ENCODE peak calls at places on chromosome 4, in seven cellular contexts. One of them, this sample, is unnamed. For H3K27me3, the result is how much of the 10 kb centered on the place peaks cover.

GRCh38 chr4:34932591-34932990 is 1311.7 kb downstream of the ARAP2 start:
- DNase-seq in cardiac muscle cell: no peak
- DNase-seq in uterus: no peak
- DNase-seq in aorta: no peak
- DNase-seq in brain microvascular endothelial cell: no peak
- DNase-seq in HCT116: no peak
- DNase-seq in GM23338: no peak
- DNase-seq in this sample: no peak

GRCh38 chr4:63541828-63542227 is 867.4 kb downstream of the TECRL start:
- DNase-seq in uterus: no peak
- DNase-seq in HCT116: no peak
- DNase-seq in aorta: no peak
- DNase-seq in cardiac muscle cell: no peak
- DNase-seq in GM23338: no peak
- DNase-seq in brain microvascular endothelial cell: no peak
- DNase-seq in this sample: no peak

GRCh38 chr4:144363890-144364289 is 223.4 kb upstream of the GYPA start:
- DNase-seq in HCT116: no peak
- DNase-seq in cardiac muscle cell: no peak
- DNase-seq in GM23338: no peak
- DNase-seq in brain microvascular endothelial cell: no peak
- DNase-seq in uterus: no peak
- DNase-seq in aorta: no peak
- DNase-seq in this sample: no peak

GRCh38 chr4:152808670-152809069 is 28.9 kb downstream of the ARFIP1 start:
- DNase-seq in brain microvascular endothelial cell: no peak
- DNase-seq in aorta: no peak
- DNase-seq in uterus: no peak
- DNase-seq in HCT116: no peak
- DNase-seq in cardiac muscle cell: no peak
- DNase-seq in GM23338: peak
- DNase-seq in this sample: no peak

GRCh38 chr4:150782921-150783320 is 201.0 kb downstream of the MAB21L2 start:
- DNase-seq in HCT116: no peak
- DNase-seq in aorta: no peak
- DNase-seq in cardiac muscle cell: no peak
- DNase-seq in uterus: no peak
- DNase-seq in brain microvascular endothelial cell: no peak
- DNase-seq in GM23338: no peak
- DNase-seq in this sample: no peak

GRCh38 chr4:23135792-23136645 is 443.3 kb downstream of the GBA3 start:
- DNase-seq in cardiac muscle cell: peak
- DNase-seq in uterus: no peak
- DNase-seq in brain microvascular endothelial cell: peak
- DNase-seq in GM23338: peak
- DNase-seq in HCT116: peak
- DNase-seq in aorta: no peak
- DNase-seq in this sample: peak

GRCh38 chr4:150381671-150382427 is 200.1 kb upstream of the MAB21L2 start:
- DNase-seq in GM23338: peak
- DNase-seq in brain microvascular endothelial cell: peak
- DNase-seq in cardiac muscle cell: no peak
- DNase-seq in uterus: no peak
- DNase-seq in HCT116: no peak
- DNase-seq in aorta: no peak
- DNase-seq in this sample: no peak

GRCh38 chr4:113901994-113902787 is 77.3 kb downstream of the ARSJ start:
- DNase-seq in GM23338: no peak
- DNase-seq in uterus: no peak
- DNase-seq in cardiac muscle cell: no peak
- DNase-seq in HCT116: no peak
- DNase-seq in brain microvascular endothelial cell: no peak
- DNase-seq in aorta: no peak
- DNase-seq in this sample: no peak

GRCh38 chr4:165345663-165346417 is 18.4 kb downstream of the MSMO1 start:
- DNase-seq in aorta: no peak
- DNase-seq in GM23338: peak
- DNase-seq in brain microvascular endothelial cell: no peak
- DNase-seq in cardiac muscle cell: no peak
- DNase-seq in uterus: no peak
- DNase-seq in HCT116: no peak
- DNase-seq in this sample: no peak

GRCh38 chr4:39978904-39979303 is 1.2 kb upstream of the PDS5A start:
- DNase-seq in brain microvascular endothelial cell: no peak
- DNase-seq in uterus: no peak
- DNase-seq in aorta: no peak
- DNase-seq in cardiac muscle cell: no peak
- DNase-seq in HCT116: no peak
- DNase-seq in GM23338: no peak
- DNase-seq in this sample: no peak

GRCh38 chr4:177436456-177436855 is 5.8 kb downstream of the AGA start:
- DNase-seq in uterus: no peak
- DNase-seq in GM23338: no peak
- DNase-seq in brain microvascular endothelial cell: no peak
- DNase-seq in cardiac muscle cell: no peak
- DNase-seq in HCT116: no peak
- DNase-seq in aorta: no peak
- DNase-seq in this sample: no peak

GRCh38 chr4:165383757-165384156 is 4.9 kb downstream of the CPE start:
- DNase-seq in HCT116: no peak
- DNase-seq in uterus: no peak
- DNase-seq in aorta: no peak
- DNase-seq in GM23338: no peak
- DNase-seq in brain microvascular endothelial cell: no peak
- DNase-seq in cardiac muscle cell: no peak
- DNase-seq in this sample: no peak

GRCh38 chr4:87150498-87151261 is 69.7 kb downstream of the KLHL8 start:
- DNase-seq in brain microvascular endothelial cell: peak
- DNase-seq in GM23338: peak
- DNase-seq in cardiac muscle cell: peak
- DNase-seq in HCT116: peak
- DNase-seq in aorta: no peak
- DNase-seq in uterus: peak
- DNase-seq in this sample: peak

GRCh38 chr4:962231-963208 is 10.8 kb downstream of the DGKQ start:
- DNase-seq in HCT116: no peak
- DNase-seq in brain microvascular endothelial cell: no peak
- DNase-seq in GM23338: no peak
- DNase-seq in cardiac muscle cell: no peak
- DNase-seq in aorta: peak
- DNase-seq in uterus: no peak
- DNase-seq in this sample: peak

GRCh38 chr4:177482367-177482766 is 40.1 kb upstream of the AGA start:
- DNase-seq in brain microvascular endothelial cell: no peak
- DNase-seq in aorta: no peak
- DNase-seq in uterus: no peak
- DNase-seq in GM23338: no peak
- DNase-seq in HCT116: no peak
- DNase-seq in cardiac muscle cell: no peak
- DNase-seq in this sample: no peak

GRCh38 chr4:1628892-1629703 is 55.0 kb downstream of the FAM53A start:
- DNase-seq in uterus: peak
- DNase-seq in brain microvascular endothelial cell: peak
- DNase-seq in GM23338: peak
- DNase-seq in cardiac muscle cell: peak
- DNase-seq in aorta: peak
- DNase-seq in HCT116: peak
- DNase-seq in this sample: peak

GRCh38 chr4:99608417-99608816 is 33.8 kb downstream of the MTTP start:
- DNase-seq in cardiac muscle cell: no peak
- DNase-seq in GM23338: no peak
- DNase-seq in brain microvascular endothelial cell: no peak
- DNase-seq in HCT116: no peak
- DNase-seq in uterus: no peak
- DNase-seq in aorta: no peak
- DNase-seq in this sample: no peak

GRCh38 chr4:8835521-8836365 is 35.9 kb downstream of the HMX1 start:
- DNase-seq in uterus: no peak
- DNase-seq in GM23338: no peak
- DNase-seq in aorta: peak
- DNase-seq in brain microvascular endothelial cell: no peak
- DNase-seq in cardiac muscle cell: no peak
- DNase-seq in HCT116: no peak
- DNase-seq in this sample: peak

GRCh38 chr4:8836664-8837171 is 34.9 kb downstream of the HMX1 start:
- DNase-seq in uterus: no peak
- DNase-seq in HCT116: no peak
- DNase-seq in brain microvascular endothelial cell: no peak
- DNase-seq in cardiac muscle cell: no peak
- DNase-seq in aorta: peak
- DNase-seq in GM23338: no peak
- DNase-seq in this sample: peak

GRCh38 chr4:8832130-8832930 is 39.3 kb downstream of the HMX1 start:
- DNase-seq in GM23338: no peak
- DNase-seq in cardiac muscle cell: no peak
- DNase-seq in uterus: no peak
- DNase-seq in HCT116: no peak
- DNase-seq in aorta: peak
- DNase-seq in brain microvascular endothelial cell: no peak
- DNase-seq in this sample: no peak

GRCh38 chr4:8837181-8837811 is 34.3 kb downstream of the HMX1 start:
- DNase-seq in uterus: no peak
- DNase-seq in cardiac muscle cell: no peak
- DNase-seq in HCT116: no peak
- DNase-seq in GM23338: peak
- DNase-seq in brain microvascular endothelial cell: no peak
- DNase-seq in aorta: peak
- DNase-seq in this sample: peak

GRCh38 chr4:8834681-8835220 is 36.9 kb downstream of the HMX1 start:
- DNase-seq in brain microvascular endothelial cell: no peak
- DNase-seq in HCT116: no peak
- DNase-seq in cardiac muscle cell: no peak
- DNase-seq in GM23338: no peak
- DNase-seq in uterus: no peak
- DNase-seq in aorta: peak
- DNase-seq in this sample: peak
- H3K27me3 ChIP-seq in brain microvascular endothelial cell: under half
- H3K27me3 ChIP-seq in HCT116: under half
- H3K27me3 ChIP-seq in cardiac muscle cell: under half
- H3K27me3 ChIP-seq in GM23338: under half
- H3K27me3 ChIP-seq in uterus: under half
- H3K27me3 ChIP-seq in aorta: under half
- H3K27me3 ChIP-seq in this sample: under half

DNA sequence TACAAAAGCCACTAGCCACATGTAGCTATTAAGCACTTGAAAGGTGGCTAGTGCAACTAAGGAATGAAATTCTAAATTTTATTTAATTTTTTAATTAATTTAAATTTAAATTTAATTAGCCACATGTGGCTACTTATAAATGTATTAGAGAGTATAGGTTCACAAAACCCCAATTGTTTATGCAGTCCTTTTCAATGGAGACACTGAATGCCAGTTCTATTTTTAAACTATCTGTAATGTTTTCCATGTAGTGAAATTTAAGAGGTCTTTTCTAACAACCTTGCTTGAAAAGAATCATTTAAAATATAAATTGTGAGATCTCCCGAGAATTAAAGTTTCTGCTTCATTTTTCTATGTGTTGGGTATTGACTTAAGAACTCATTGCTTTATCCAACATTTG is 153.0 kb downstream of the REELD1 start:
- DNase-seq in aorta: no peak
- DNase-seq in uterus: no peak
- DNase-seq in GM23338: no peak
- DNase-seq in HCT116: no peak
- DNase-seq in cardiac muscle cell: no peak
- DNase-seq in brain microvascular endothelial cell: no peak
- DNase-seq in this sample: no peak
- H3K4me3 ChIP-seq in aorta: no peak
- H3K4me3 ChIP-seq in uterus: no peak
- H3K4me3 ChIP-seq in GM23338: no peak
- H3K4me3 ChIP-seq in HCT116: no peak
- H3K4me3 ChIP-seq in cardiac muscle cell: no peak
- H3K4me3 ChIP-seq in brain microvascular endothelial cell: no peak
- H3K4me3 ChIP-seq in this sample: no peak

DNA sequence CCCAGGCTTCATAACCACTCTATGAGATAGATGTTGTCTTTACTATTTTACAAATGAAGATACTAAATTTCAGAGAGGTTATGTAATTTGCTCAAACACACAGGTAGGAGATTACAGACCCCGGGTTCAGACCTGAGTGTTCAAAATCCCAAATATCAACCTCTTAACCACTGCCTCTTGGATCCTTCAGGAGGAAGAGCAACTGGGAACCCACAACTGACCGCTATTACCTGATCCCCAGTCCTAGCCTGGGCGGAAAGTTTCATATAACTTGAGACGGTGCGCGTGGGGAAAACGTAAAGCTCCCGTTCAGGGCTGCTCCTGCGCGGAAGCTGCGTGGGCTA is 8.9 kb upstream of the PRDM8 start:
- DNase-seq in GM23338: peak
- DNase-seq in uterus: no peak
- DNase-seq in brain microvascular endothelial cell: no peak
- DNase-seq in cardiac muscle cell: no peak
- DNase-seq in aorta: no peak
- DNase-seq in HCT116: no peak
- DNase-seq in this sample: no peak
- H3K27me3 ChIP-seq in GM23338: half or more
- H3K27me3 ChIP-seq in uterus: under half
- H3K27me3 ChIP-seq in brain microvascular endothelial cell: under half
- H3K27me3 ChIP-seq in cardiac muscle cell: half or more
- H3K27me3 ChIP-seq in aorta: under half
- H3K27me3 ChIP-seq in HCT116: under half
- H3K27me3 ChIP-seq in this sample: half or more

DNA sequence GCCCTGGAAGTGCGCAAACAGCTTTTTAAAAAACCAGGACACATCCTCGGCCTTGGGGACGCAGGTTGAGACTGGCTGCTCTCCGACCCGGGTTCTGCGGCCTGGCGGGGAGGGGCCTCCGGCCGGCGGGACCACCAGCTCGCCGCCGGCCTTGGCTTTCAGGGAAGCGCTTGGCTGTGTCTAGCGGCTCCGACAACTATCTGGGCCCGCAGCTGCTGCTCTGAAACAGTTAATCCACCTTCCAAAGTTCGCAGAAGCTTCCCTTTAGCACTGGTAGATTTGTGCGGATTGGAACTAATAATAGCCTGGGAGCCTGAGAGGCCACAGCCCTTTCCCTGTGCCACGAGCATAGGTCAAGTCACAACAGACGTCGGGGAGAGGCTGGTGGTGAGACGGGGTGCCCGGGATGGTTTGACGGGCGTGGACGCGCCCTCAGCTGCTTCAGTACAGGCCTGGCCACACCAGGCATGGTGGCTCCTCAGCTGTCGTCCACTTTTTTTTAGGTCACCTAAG is 1.2 kb upstream of the SEL1L3 start:
- DNase-seq in cardiac muscle cell: peak
- DNase-seq in HCT116: no peak
- DNase-seq in uterus: no peak
- DNase-seq in brain microvascular endothelial cell: no peak
- DNase-seq in aorta: no peak
- DNase-seq in GM23338: peak
- DNase-seq in this sample: peak
- H3K4me3 ChIP-seq in cardiac muscle cell: no peak
- H3K4me3 ChIP-seq in HCT116: no peak
- H3K4me3 ChIP-seq in uterus: no peak
- H3K4me3 ChIP-seq in brain microvascular endothelial cell: no peak
- H3K4me3 ChIP-seq in aorta: no peak
- H3K4me3 ChIP-seq in GM23338: peak
- H3K4me3 ChIP-seq in this sample: peak

GRCh38 chr4:122827258-122827887 is 742 bp downstream of the FGF2 start:
- DNase-seq in cardiac muscle cell: peak
- DNase-seq in aorta: peak
- DNase-seq in brain microvascular endothelial cell: peak
- DNase-seq in uterus: peak
- DNase-seq in HCT116: no peak
- DNase-seq in GM23338: peak
- DNase-seq in this sample: peak
- H3K27me3 ChIP-seq in cardiac muscle cell: under half
- H3K27me3 ChIP-seq in aorta: under half
- H3K27me3 ChIP-seq in brain microvascular endothelial cell: under half
- H3K27me3 ChIP-seq in uterus: under half
- H3K27me3 ChIP-seq in HCT116: under half
- H3K27me3 ChIP-seq in GM23338: under half
- H3K27me3 ChIP-seq in this sample: under half

GRCh38 chr4:21946858-21947257 is 1.7 kb downstream of the KCNIP4 start:
- DNase-seq in brain microvascular endothelial cell: no peak
- DNase-seq in HCT116: no peak
- DNase-seq in cardiac muscle cell: no peak
- DNase-seq in aorta: no peak
- DNase-seq in GM23338: no peak
- DNase-seq in uterus: no peak
- DNase-seq in this sample: peak
- H3K4me3 ChIP-seq in brain microvascular endothelial cell: no peak
- H3K4me3 ChIP-seq in HCT116: no peak
- H3K4me3 ChIP-seq in cardiac muscle cell: no peak
- H3K4me3 ChIP-seq in aorta: no peak
- H3K4me3 ChIP-seq in GM23338: no peak
- H3K4me3 ChIP-seq in uterus: no peak
- H3K4me3 ChIP-seq in this sample: no peak